ENCODE peak calls at places on chromosomes 3 and 15, in four cellular contexts. One of them, this sample, is unnamed.

GRCh38 chr15:38252481-38253311 is at the start of gene SPRED1:
- DNase-seq in H9: peak
- DNase-seq in H1: no peak
- DNase-seq in IMR-90: peak
- DNase-seq in this sample: peak

GRCh38 chr3:66904816-66905543 is 93.1 kb upstream of the KBTBD8 start:
- DNase-seq in H9: no peak
- DNase-seq in IMR-90: peak
- DNase-seq in H1: no peak
- DNase-seq in this sample: no peak

GRCh38 chr15:101128696-101129095 is 123.2 kb downstream of the CHSY1 start:
- DNase-seq in H1: no peak
- DNase-seq in H9: no peak
- DNase-seq in IMR-90: no peak
- DNase-seq in this sample: no peak

GRCh38 chr3:81443948-81444347 is 317.5 kb downstream of the GBE1 start:
- DNase-seq in H1: no peak
- DNase-seq in IMR-90: peak
- DNase-seq in H9: no peak
- DNase-seq in this sample: no peak

GRCh38 chr3:41682996-41683395 is 278.9 kb downstream of the ULK4 start:
- DNase-seq in IMR-90: peak
- DNase-seq in H1: no peak
- DNase-seq in H9: no peak
- DNase-seq in this sample: no peak

GRCh38 chr3:57000012-57000411 is 60.5 kb upstream of the SPATA12 start:
- DNase-seq in IMR-90: no peak
- DNase-seq in H1: no peak
- DNase-seq in H9: no peak
- DNase-seq in this sample: no peak

GRCh38 chr3:126124896-126125295 is 41.0 kb upstream of the SLC41A3 start:
- DNase-seq in H9: peak
- DNase-seq in IMR-90: no peak
- DNase-seq in H1: no peak
- DNase-seq in this sample: no peak

GRCh38 chr3:46977811-46978195 is 1.3 kb upstream of the CCDC12 start:
- DNase-seq in H9: no peak
- DNase-seq in IMR-90: no peak
- DNase-seq in H1: no peak
- DNase-seq in this sample: no peak

GRCh38 chr3:129224984-129225393 is 24.4 kb upstream of the COPG1 start:
- DNase-seq in H9: peak
- DNase-seq in H1: no peak
- DNase-seq in IMR-90: peak
- DNase-seq in this sample: no peak

GRCh38 chr3:29764059-29764458 is 483.2 kb downstream of the RBMS3 start:
- DNase-seq in H1: no peak
- DNase-seq in H9: no peak
- DNase-seq in IMR-90: peak
- DNase-seq in this sample: peak

GRCh38 chr15:100893261-100893963 is 13.8 kb downstream of the ALDH1A3 start:
- DNase-seq in H9: no peak
- DNase-seq in IMR-90: no peak
- DNase-seq in H1: no peak
- DNase-seq in this sample: no peak

GRCh38 chr3:12758025-12758830 is 831 bp downstream of the TMEM40 start:
- DNase-seq in H9: no peak
- DNase-seq in H1: no peak
- DNase-seq in IMR-90: peak
- DNase-seq in this sample: no peak

GRCh38 chr15:94346272-94346671 is 114.9 kb downstream of the MCTP2 start:
- DNase-seq in IMR-90: peak
- DNase-seq in H9: no peak
- DNase-seq in H1: no peak
- DNase-seq in this sample: no peak

GRCh38 chr3:58383904-58384303 is 49.7 kb downstream of the PDHB start:
- DNase-seq in H1: no peak
- DNase-seq in H9: no peak
- DNase-seq in IMR-90: peak
- DNase-seq in this sample: peak

GRCh38 chr15:89812126-89812846 is 2.4 kb downstream of the ANPEP start:
- DNase-seq in H9: no peak
- DNase-seq in IMR-90: no peak
- DNase-seq in H1: no peak
- DNase-seq in this sample: no peak

GRCh38 chr3:50649451-50649931 is 25.2 kb upstream of the DOCK3 start:
- DNase-seq in H9: no peak
- DNase-seq in IMR-90: no peak
- DNase-seq in H1: no peak
- DNase-seq in this sample: peak

GRCh38 chr3:33440328-33440577 is at the start of gene UBP1:
- DNase-seq in H1: no peak
- DNase-seq in IMR-90: no peak
- DNase-seq in H9: no peak
- DNase-seq in this sample: no peak

GRCh38 chr3:50317303-50317702 is 5.2 kb downstream of the HYAL2 start:
- DNase-seq in IMR-90: no peak
- DNase-seq in H9: no peak
- DNase-seq in H1: no peak
- DNase-seq in this sample: no peak

GRCh38 chr3:48057521-48057920 is 41.3 kb upstream of the MAP4 start:
- DNase-seq in H9: no peak
- DNase-seq in IMR-90: no peak
- DNase-seq in H1: no peak
- DNase-seq in this sample: no peak

GRCh38 chr15:29452881-29453731 is 183.5 kb upstream of the NSMCE3 start:
- DNase-seq in IMR-90: no peak
- DNase-seq in H9: no peak
- DNase-seq in H1: no peak
- DNase-seq in this sample: no peak

GRCh38 chr3:49882182-49882581 is 12.5 kb upstream of the CAMKV start:
- DNase-seq in H1: no peak
- DNase-seq in IMR-90: peak
- DNase-seq in H9: no peak
- DNase-seq in this sample: no peak

GRCh38 chr3:171242170-171242569 is 215.7 kb upstream of the SLC2A2 start:
- DNase-seq in H1: no peak
- DNase-seq in H9: no peak
- DNase-seq in IMR-90: no peak
- DNase-seq in this sample: no peak

GRCh38 chr3:29346828-29347227 is 66.0 kb downstream of the RBMS3 start:
- DNase-seq in H1: no peak
- DNase-seq in IMR-90: peak
- DNase-seq in H9: no peak
- DNase-seq in this sample: peak

GRCh38 chr3:66452247-66453040 is 48.4 kb downstream of the LRIG1 start:
- DNase-seq in H9: no peak
- DNase-seq in IMR-90: no peak
- DNase-seq in H1: no peak
- DNase-seq in this sample: peak

GRCh38 chr15:44788748-44789147 is 52.4 kb downstream of the TRIM69 start:
- DNase-seq in H9: no peak
- DNase-seq in IMR-90: no peak
- DNase-seq in H1: no peak
- DNase-seq in this sample: no peak

GRCh38 chr15:57356636-57357035 is 19.7 kb upstream of the CGNL1 start:
- DNase-seq in H9: peak
- DNase-seq in IMR-90: peak
- DNase-seq in H1: no peak
- DNase-seq in this sample: peak

GRCh38 chr3:185959609-185960517 is 22.0 kb upstream of the TRA2B start:
- DNase-seq in H9: no peak
- DNase-seq in H1: no peak
- DNase-seq in IMR-90: peak
- DNase-seq in this sample: peak

GRCh38 chr3:189519458-189519857 is 111.7 kb upstream of the TP63 start:
- DNase-seq in IMR-90: no peak
- DNase-seq in H9: no peak
- DNase-seq in H1: no peak
- DNase-seq in this sample: no peak

GRCh38 chr3:185308126-185308754 is 54.4 kb upstream of the EHHADH start:
- DNase-seq in IMR-90: peak
- DNase-seq in H9: peak
- DNase-seq in H1: peak
- DNase-seq in this sample: peak

GRCh38 chr3:43087249-43087776 is 18.6 kb downstream of the POMGNT2 start:
- DNase-seq in H9: no peak
- DNase-seq in H1: no peak
- DNase-seq in IMR-90: no peak
- DNase-seq in this sample: peak

GRCh38 chr3:119579366-119580147 is at the start of gene ADPRH:
- DNase-seq in H1: no peak
- DNase-seq in H9: peak
- DNase-seq in IMR-90: peak
- DNase-seq in this sample: peak

GRCh38 chr3:106628407-106628806 is 748.8 kb upstream of the CCDC54 start:
- DNase-seq in H9: no peak
- DNase-seq in IMR-90: peak
- DNase-seq in H1: no peak
- DNase-seq in this sample: no peak

DNA sequence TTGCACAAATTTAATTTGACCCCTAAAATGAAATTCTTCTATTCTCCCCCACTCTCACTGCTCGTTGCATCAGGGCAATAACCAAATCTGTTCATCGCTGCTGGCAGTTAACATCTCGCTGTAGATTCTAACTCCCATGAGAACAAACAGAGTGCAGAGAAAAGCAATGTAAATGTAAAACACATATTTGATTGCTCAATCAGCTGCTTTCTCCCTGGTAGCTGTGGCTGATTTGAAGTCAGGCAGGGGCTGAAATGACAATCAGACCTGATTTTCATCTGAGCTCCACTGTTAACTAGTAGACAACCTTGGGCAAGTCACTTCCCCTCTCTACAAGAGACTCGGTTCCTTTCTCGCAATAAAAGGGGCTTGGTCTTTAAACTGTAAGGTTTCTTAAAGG is 119.8 kb upstream of the CPNE4 start:
- DNase-seq in IMR-90: no peak
- DNase-seq in H1: no peak
- DNase-seq in H9: no peak
- DNase-seq in this sample: no peak
- H4K5ac ChIP-seq in IMR-90: no peak
- H4K5ac ChIP-seq in H1: no peak
- H4K5ac ChIP-seq in H9: no peak
- H4K5ac ChIP-seq in this sample: no peak

GRCh38 chr3:62892951-62893350 is 17.7 kb upstream of the CADPS start:
- DNase-seq in H1: no peak
- DNase-seq in IMR-90: no peak
- DNase-seq in H9: no peak
- DNase-seq in this sample: peak

GRCh38 chr3:62892045-62892444 is 16.8 kb upstream of the CADPS start:
- DNase-seq in H9: no peak
- DNase-seq in H1: no peak
- DNase-seq in IMR-90: no peak
- DNase-seq in this sample: no peak

GRCh38 chr3:62884041-62884870 is 9.0 kb upstream of the CADPS start:
- DNase-seq in H9: no peak
- DNase-seq in IMR-90: no peak
- DNase-seq in H1: no peak
- DNase-seq in this sample: peak

GRCh38 chr3:62888778-62889177 is 13.6 kb upstream of the CADPS start:
- DNase-seq in IMR-90: no peak
- DNase-seq in H9: no peak
- DNase-seq in H1: no peak
- DNase-seq in this sample: no peak

GRCh38 chr3:62888180-62888579 is 13.0 kb upstream of the CADPS start:
- DNase-seq in H1: no peak
- DNase-seq in H9: peak
- DNase-seq in IMR-90: no peak
- DNase-seq in this sample: peak
- H4K5ac ChIP-seq in H1: no peak
- H4K5ac ChIP-seq in H9: no peak
- H4K5ac ChIP-seq in IMR-90: no peak
- H4K5ac ChIP-seq in this sample: no peak

GRCh38 chr3:98917608-98918007 is 16.1 kb upstream of the DCBLD2 start:
- DNase-seq in H1: no peak
- DNase-seq in H9: no peak
- DNase-seq in IMR-90: no peak
- DNase-seq in this sample: no peak
- H4K5ac ChIP-seq in H1: no peak
- H4K5ac ChIP-seq in H9: no peak
- H4K5ac ChIP-seq in IMR-90: peak
- H4K5ac ChIP-seq in this sample: no peak

DNA sequence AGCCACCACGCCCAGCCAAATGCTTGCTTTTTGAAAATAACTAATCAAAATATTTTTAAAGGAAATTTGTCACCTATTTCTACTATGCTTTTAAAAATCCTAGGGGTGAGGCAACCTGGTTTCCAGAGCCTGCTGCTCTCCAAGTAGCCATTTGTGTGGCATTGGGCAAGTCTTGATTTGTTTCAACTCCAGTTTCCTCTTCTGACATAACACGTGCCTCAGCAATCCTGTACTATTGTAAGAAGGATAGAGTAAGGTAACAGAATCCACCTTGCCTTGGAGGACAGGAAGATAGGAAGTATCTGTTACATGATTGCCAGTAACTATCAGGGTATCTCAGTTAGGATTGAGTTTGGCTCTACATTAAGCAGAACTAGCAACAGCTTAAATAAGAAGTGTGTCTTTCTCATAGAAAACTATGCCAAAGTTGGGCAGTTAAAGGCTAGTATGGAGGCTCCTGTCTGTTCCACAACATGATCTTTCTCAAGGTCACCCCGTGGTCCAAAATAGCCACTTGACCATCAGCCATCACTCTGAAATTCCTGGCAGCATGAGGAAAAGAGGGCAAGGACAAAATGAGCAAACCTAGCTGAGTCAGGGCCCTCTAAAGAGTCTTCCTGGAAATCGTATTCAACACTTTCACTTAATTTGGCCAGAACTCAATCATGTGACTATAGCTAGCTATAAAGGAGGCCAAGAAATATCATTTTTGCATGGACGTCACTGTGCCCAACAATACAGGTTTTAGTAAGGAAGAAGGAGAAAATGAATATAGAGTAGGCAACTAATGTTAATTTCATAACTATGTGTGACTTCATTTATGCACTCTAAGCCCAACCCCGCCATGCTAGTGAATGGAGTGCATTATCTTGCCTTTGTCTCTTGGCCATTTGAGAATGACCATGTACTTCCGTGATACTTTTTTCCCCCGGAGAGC is 66.1 kb downstream of the HMG20A start:
- DNase-seq in H1: no peak
- DNase-seq in H9: no peak
- DNase-seq in IMR-90: no peak
- DNase-seq in this sample: no peak
- H4K5ac ChIP-seq in H1: no peak
- H4K5ac ChIP-seq in H9: no peak
- H4K5ac ChIP-seq in IMR-90: no peak
- H4K5ac ChIP-seq in this sample: no peak

GRCh38 chr3:193843447-193844301 is 250.7 kb downstream of the OPA1 start:
- DNase-seq in H9: no peak
- DNase-seq in IMR-90: no peak
- DNase-seq in H1: no peak
- DNase-seq in this sample: no peak
- H4K5ac ChIP-seq in H9: no peak
- H4K5ac ChIP-seq in IMR-90: no peak
- H4K5ac ChIP-seq in H1: no peak
- H4K5ac ChIP-seq in this sample: no peak

GRCh38 chr3:195548046-195548445 is 4.9 kb upstream of the PPP1R2 start:
- DNase-seq in IMR-90: no peak
- DNase-seq in H1: no peak
- DNase-seq in H9: no peak
- DNase-seq in this sample: no peak
- H4K5ac ChIP-seq in IMR-90: no peak
- H4K5ac ChIP-seq in H1: no peak
- H4K5ac ChIP-seq in H9: no peak
- H4K5ac ChIP-seq in this sample: no peak

GRCh38 chr3:51845129-51845528 is 16.3 kb upstream of the IQCF2 start:
- DNase-seq in H1: peak
- DNase-seq in IMR-90: no peak
- DNase-seq in H9: peak
- DNase-seq in this sample: peak
- H4K5ac ChIP-seq in H1: no peak
- H4K5ac ChIP-seq in IMR-90: no peak
- H4K5ac ChIP-seq in H9: no peak
- H4K5ac ChIP-seq in this sample: no peak